ENCODE peak calls at places on chromosomes 13 and 19, in seven cellular contexts. X is Panc1, A is aorta, Y is neuronal stem cell, T is brain microvascular endothelial cell, W is Karpas-422, V is AG04450. Z is an unnamed sample.

GRCh38 chr19:13882419-13882795 is 5.5 kb downstream of the NANOS3 start:
- DNase-seq in A (no peak), X (no peak), V (no peak), W (no peak), T (no peak), Y (no peak), Z (no peak)

GRCh38 chr19:54415901-54416621 is 797 bp downstream of the TTYH1 start:
- DNase-seq in X (no peak), T (no peak), A (no peak), V (no peak), W (no peak), Y (no peak), Z (no peak)

GRCh38 chr13:41708648-41709175 is 251.4 kb downstream of the RGCC start:
- DNase-seq in Y (no peak), V (no peak), W (no peak), T (no peak), A (no peak), X (no peak), Z (no peak)

GRCh38 chr13:66556306-66556705 is 673.8 kb downstream of the PCDH9 start:
- DNase-seq in X (no peak), A (no peak), W (no peak), T (no peak), Y (no peak), V (no peak), Z (no peak)

GRCh38 chr13:49821216-49821820 is 28.8 kb upstream of the KPNA3 start:
- DNase-seq in T (no peak), Y (no peak), V (no peak), A (no peak), W (peak), X (no peak), Z (no peak)

GRCh38 chr19:8663920-8664670 is 33.7 kb downstream of the NFILZ start:
- DNase-seq in W (no peak), X (no peak), A (peak), Y (no peak), T (no peak), V (no peak), Z (no peak)

GRCh38 chr19:1199531-1199930 is 6.0 kb upstream of the STK11 start:
- DNase-seq in W (no peak), V (no peak), A (no peak), Y (no peak), X (no peak), T (no peak), Z (no peak)

GRCh38 chr13:52411629-52412028 is 5.7 kb upstream of the THSD1 start:
- DNase-seq in W (no peak), Y (no peak), A (no peak), T (peak), X (no peak), V (peak), Z (no peak)

GRCh38 chr13:42860485-42860884 is 79.1 kb downstream of the FAM216B start:
- DNase-seq in Y (no peak), W (no peak), V (no peak), X (no peak), A (no peak), T (no peak), Z (no peak)

GRCh38 chr13:80437212-80437611 is 96.3 kb upstream of the SPRY2 start:
- DNase-seq in Y (no peak), T (no peak), V (no peak), W (no peak), A (no peak), X (no peak), Z (no peak)

GRCh38 chr19:48698046-48698445 is 2.3 kb downstream of the FUT2 start:
- DNase-seq in T (peak), V (no peak), X (no peak), A (no peak), W (no peak), Y (no peak), Z (no peak)

GRCh38 chr13:94858856-94859811 is 146.8 kb upstream of the SOX21 start:
- DNase-seq in W (no peak), T (peak), A (no peak), Y (no peak), V (no peak), X (no peak), Z (no peak)

GRCh38 chr13:77056382-77056781 is 29.4 kb upstream of the FBXL3 start:
- DNase-seq in V (no peak), Y (no peak), W (no peak), A (no peak), T (no peak), X (no peak), Z (no peak)

GRCh38 chr19:16332991-16333624 is 8.5 kb downstream of the KLF2 start:
- DNase-seq in A (no peak), T (no peak), X (no peak), W (no peak), Y (no peak), V (no peak), Z (no peak)

DNA sequence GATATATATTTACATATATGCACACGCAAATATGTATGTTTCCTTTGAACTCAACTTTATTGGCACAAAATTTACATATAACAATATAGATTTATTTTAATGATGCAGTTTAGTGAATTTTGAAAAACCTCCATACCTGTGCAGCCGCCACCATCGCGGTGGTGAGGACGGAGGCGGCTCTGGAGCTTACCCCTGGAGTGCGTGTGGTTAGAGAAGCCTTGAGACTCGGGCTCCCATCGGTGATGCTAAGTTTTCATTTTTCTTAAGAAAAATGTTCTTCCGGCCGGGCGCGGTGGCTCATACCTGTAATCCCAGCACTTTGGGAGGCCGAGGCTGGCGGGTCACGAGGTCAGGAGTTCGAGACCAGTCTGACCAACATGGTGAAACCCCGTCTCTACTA is 31.8 kb downstream of the GJA3 start:
- DNase-seq in W (no peak), X (no peak), Y (no peak), V (no peak), T (no peak), A (no peak), Z (no peak)
- H3K4me3 ChIP-seq in W (no peak), X (no peak), Y (no peak), V (no peak), T (no peak), A (no peak), Z (no peak)

DNA sequence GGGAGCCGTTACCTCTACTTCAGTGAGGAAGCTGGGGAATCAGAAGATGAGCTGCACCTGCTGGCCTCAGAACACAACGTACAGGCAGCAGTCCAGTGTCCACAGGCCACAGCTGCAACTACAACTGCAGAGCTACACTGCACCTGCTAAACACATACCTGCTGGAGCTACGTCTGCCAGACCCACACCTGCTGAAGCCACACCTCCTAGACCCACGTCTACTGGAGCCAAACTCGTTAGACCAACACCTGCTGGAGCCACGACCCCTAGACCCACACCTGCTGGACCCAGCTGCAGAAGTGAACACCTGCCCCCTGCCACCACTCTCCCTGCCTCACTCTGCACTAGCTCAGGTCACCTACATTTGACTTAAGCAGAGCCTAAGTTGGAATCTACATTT is 169.9 kb downstream of the USP12 start:
- DNase-seq in T (no peak), W (no peak), Y (no peak), X (no peak), A (no peak), V (no peak), Z (no peak)
- H3K4me3 ChIP-seq in T (no peak), W (no peak), Y (no peak), X (no peak), A (no peak), V (no peak), Z (no peak)

GRCh38 chr13:35917252-35917941 is 213.8 kb downstream of the DCLK1 start:
- DNase-seq in W (no peak), X (no peak), Y (no peak), A (no peak), V (no peak), T (no peak), Z (no peak)
- H3K4me3 ChIP-seq in W (no peak), X (no peak), Y (no peak), A (no peak), V (peak), T (peak), Z (no peak)

GRCh38 chr13:73765651-73766384 is 368.4 kb downstream of the KLF12 start:
- DNase-seq in V (no peak), X (no peak), T (peak), A (peak), W (no peak), Y (peak), Z (no peak)
- H3K4me3 ChIP-seq in V (no peak), X (no peak), T (no peak), A (no peak), W (no peak), Y (no peak), Z (no peak)

DNA sequence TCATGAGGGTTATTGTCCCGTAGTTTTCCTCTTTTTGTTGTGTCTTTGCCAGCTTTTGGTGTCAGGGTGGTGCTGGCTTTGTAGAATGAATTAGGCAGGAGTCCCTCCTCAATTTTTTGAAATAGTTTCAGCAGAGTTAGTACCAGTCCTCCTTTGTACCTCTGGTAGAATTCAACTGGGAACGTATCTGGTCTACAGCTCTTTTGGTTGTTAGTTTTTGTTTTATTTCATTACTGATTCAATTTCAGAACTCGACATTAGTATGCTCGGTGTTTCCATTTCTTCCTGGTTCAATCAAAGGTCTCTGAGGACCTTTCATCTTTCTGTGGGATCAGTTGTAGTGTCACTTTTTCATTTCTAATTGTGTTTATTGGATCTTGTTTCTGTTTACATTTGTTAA is 1237.0 kb upstream of the PCDH9 start:
- DNase-seq in W (no peak), T (no peak), A (no peak), X (no peak), V (no peak), Y (no peak), Z (no peak)
- H3K4me3 ChIP-seq in W (no peak), T (no peak), A (no peak), X (no peak), V (no peak), Y (no peak), Z (no peak)

Z was measured in iPS DF 6.9.